ENCODE peak calls at places on chromosomes 7 and 10, in five cellular contexts. One of them, this sample, is unnamed. For H3K9me3, the result is how much of the 10 kb centered on the place peaks cover.

GRCh38 chr7:34011017-34011680 is 105.8 kb downstream of the BMPER start:
- DNase-seq in astrocyte: no peak
- DNase-seq in right atrium auricular region: no peak
- DNase-seq in fibroblast of lung: no peak
- DNase-seq in Peyer's patch: no peak
- DNase-seq in this sample: no peak

GRCh38 chr10:70538195-70538520 is 59.6 kb downstream of the PALD1 start:
- DNase-seq in right atrium auricular region: no peak
- DNase-seq in astrocyte: no peak
- DNase-seq in Peyer's patch: no peak
- DNase-seq in fibroblast of lung: no peak
- DNase-seq in this sample: no peak

GRCh38 chr7:134703781-134704180 is 57.1 kb downstream of the BPGM start:
- DNase-seq in Peyer's patch: no peak
- DNase-seq in fibroblast of lung: peak
- DNase-seq in right atrium auricular region: no peak
- DNase-seq in astrocyte: peak
- DNase-seq in this sample: no peak

GRCh38 chr10:88039496-88040200 is 176.2 kb downstream of the PTEN start:
- DNase-seq in fibroblast of lung: no peak
- DNase-seq in right atrium auricular region: no peak
- DNase-seq in Peyer's patch: no peak
- DNase-seq in astrocyte: peak
- DNase-seq in this sample: no peak

GRCh38 chr7:53422291-53422690 is 386.9 kb downstream of the POM121L12 start:
- DNase-seq in Peyer's patch: no peak
- DNase-seq in astrocyte: no peak
- DNase-seq in fibroblast of lung: no peak
- DNase-seq in right atrium auricular region: no peak
- DNase-seq in this sample: no peak

GRCh38 chr10:17174626-17175025 is 26.8 kb downstream of the TRDMT1 start:
- DNase-seq in astrocyte: no peak
- DNase-seq in right atrium auricular region: no peak
- DNase-seq in Peyer's patch: no peak
- DNase-seq in fibroblast of lung: no peak
- DNase-seq in this sample: no peak

GRCh38 chr10:18312385-18313145 is 172.3 kb downstream of the CACNB2 start:
- DNase-seq in astrocyte: peak
- DNase-seq in right atrium auricular region: no peak
- DNase-seq in Peyer's patch: no peak
- DNase-seq in fibroblast of lung: peak
- DNase-seq in this sample: no peak

GRCh38 chr7:70380315-70381027 is 751.5 kb upstream of the GALNT17 start:
- DNase-seq in fibroblast of lung: peak
- DNase-seq in astrocyte: peak
- DNase-seq in Peyer's patch: no peak
- DNase-seq in right atrium auricular region: peak
- DNase-seq in this sample: no peak

GRCh38 chr7:33831389-33832118 is 73.8 kb upstream of the BMPER start:
- DNase-seq in Peyer's patch: no peak
- DNase-seq in fibroblast of lung: no peak
- DNase-seq in astrocyte: no peak
- DNase-seq in right atrium auricular region: no peak
- DNase-seq in this sample: no peak

GRCh38 chr10:35347088-35347487 is 10.8 kb downstream of the CCNY start:
- DNase-seq in astrocyte: no peak
- DNase-seq in fibroblast of lung: no peak
- DNase-seq in right atrium auricular region: no peak
- DNase-seq in Peyer's patch: no peak
- DNase-seq in this sample: no peak

GRCh38 chr7:2639994-2640830 is 8.4 kb downstream of the TTYH3 start:
- DNase-seq in fibroblast of lung: no peak
- DNase-seq in Peyer's patch: no peak
- DNase-seq in astrocyte: no peak
- DNase-seq in right atrium auricular region: no peak
- DNase-seq in this sample: no peak

GRCh38 chr10:51711519-51711891 is 12.1 kb upstream of the CSTF2T start:
- DNase-seq in right atrium auricular region: no peak
- DNase-seq in Peyer's patch: no peak
- DNase-seq in fibroblast of lung: no peak
- DNase-seq in astrocyte: no peak
- DNase-seq in this sample: no peak

GRCh38 chr7:106792233-106792926 is 72.7 kb upstream of the PIK3CG start:
- DNase-seq in astrocyte: no peak
- DNase-seq in fibroblast of lung: peak
- DNase-seq in right atrium auricular region: no peak
- DNase-seq in Peyer's patch: no peak
- DNase-seq in this sample: no peak

GRCh38 chr10:70069346-70069745 is 16.7 kb downstream of the MACROH2A2 start:
- DNase-seq in astrocyte: no peak
- DNase-seq in fibroblast of lung: no peak
- DNase-seq in right atrium auricular region: no peak
- DNase-seq in Peyer's patch: no peak
- DNase-seq in this sample: no peak

GRCh38 chr10:109933984-109934565 is 10.8 kb upstream of the XPNPEP1 start:
- DNase-seq in Peyer's patch: peak
- DNase-seq in fibroblast of lung: peak
- DNase-seq in right atrium auricular region: no peak
- DNase-seq in astrocyte: no peak
- DNase-seq in this sample: no peak

GRCh38 chr10:119815671-119816070 is 57.0 kb downstream of the MCMBP start:
- DNase-seq in fibroblast of lung: no peak
- DNase-seq in right atrium auricular region: no peak
- DNase-seq in astrocyte: no peak
- DNase-seq in Peyer's patch: no peak
- DNase-seq in this sample: no peak

GRCh38 chr10:119821172-119821571 is 51.5 kb downstream of the MCMBP start:
- DNase-seq in Peyer's patch: no peak
- DNase-seq in right atrium auricular region: no peak
- DNase-seq in astrocyte: no peak
- DNase-seq in fibroblast of lung: peak
- DNase-seq in this sample: no peak

GRCh38 chr10:119818889-119819270 is 53.8 kb downstream of the MCMBP start:
- DNase-seq in Peyer's patch: no peak
- DNase-seq in fibroblast of lung: peak
- DNase-seq in right atrium auricular region: no peak
- DNase-seq in astrocyte: no peak
- DNase-seq in this sample: no peak

GRCh38 chr10:119812684-119813083 is 60.0 kb downstream of the MCMBP start:
- DNase-seq in fibroblast of lung: no peak
- DNase-seq in astrocyte: no peak
- DNase-seq in right atrium auricular region: no peak
- DNase-seq in Peyer's patch: no peak
- DNase-seq in this sample: no peak

DNA sequence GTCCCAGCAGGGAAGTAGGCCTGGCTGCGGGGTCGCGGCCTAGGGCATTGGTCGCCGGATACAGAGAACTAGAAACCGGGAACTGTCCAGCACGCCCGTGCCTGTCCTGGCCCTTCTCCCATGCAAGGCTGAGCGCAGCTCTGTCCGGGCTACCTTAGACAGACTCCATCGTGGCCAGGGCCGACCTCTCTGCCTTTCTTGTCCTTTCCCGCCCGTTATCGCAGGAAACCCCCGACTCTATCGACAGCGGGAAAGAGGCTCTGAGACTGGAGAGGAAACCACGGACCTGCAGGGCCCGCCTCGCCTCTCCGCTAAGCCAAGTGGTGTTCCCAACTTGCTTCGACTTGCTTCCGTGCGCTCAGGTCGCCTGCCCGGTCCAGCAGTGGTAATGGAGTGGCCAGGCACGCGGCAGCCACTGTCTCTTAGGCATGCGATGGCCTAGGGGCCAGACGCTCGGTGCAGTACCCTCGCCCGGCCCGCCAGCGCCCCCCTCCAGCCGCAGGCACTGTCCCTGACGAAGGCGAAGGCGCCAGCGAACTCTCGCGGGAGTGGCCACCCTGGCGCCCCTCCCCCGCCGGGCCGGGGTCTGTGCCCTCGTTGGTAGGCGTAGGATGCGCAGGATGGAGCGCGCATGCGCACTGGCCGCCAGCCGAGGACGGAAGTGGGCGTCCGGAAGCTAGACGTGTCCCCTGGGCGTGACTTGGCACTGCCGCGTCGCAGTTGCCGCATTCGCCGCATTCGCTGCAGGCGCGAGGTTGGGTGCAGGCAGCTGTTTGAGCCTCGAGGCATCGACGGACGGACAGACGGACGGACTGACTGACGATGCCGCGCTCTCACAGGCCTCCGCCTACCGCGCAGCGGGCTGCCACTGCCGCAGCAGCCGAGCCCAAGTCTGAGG is 54.4 kb downstream of the MCMBP start:
- DNase-seq in astrocyte: peak
- DNase-seq in right atrium auricular region: no peak
- DNase-seq in fibroblast of lung: peak
- DNase-seq in Peyer's patch: no peak
- DNase-seq in this sample: peak
- TF ChIP-seq CTCF in astrocyte: no peak
- TF ChIP-seq CTCF in right atrium auricular region: no peak
- TF ChIP-seq CTCF in fibroblast of lung: no peak
- TF ChIP-seq CTCF in Peyer's patch: no peak
- TF ChIP-seq CTCF in this sample: peak

DNA sequence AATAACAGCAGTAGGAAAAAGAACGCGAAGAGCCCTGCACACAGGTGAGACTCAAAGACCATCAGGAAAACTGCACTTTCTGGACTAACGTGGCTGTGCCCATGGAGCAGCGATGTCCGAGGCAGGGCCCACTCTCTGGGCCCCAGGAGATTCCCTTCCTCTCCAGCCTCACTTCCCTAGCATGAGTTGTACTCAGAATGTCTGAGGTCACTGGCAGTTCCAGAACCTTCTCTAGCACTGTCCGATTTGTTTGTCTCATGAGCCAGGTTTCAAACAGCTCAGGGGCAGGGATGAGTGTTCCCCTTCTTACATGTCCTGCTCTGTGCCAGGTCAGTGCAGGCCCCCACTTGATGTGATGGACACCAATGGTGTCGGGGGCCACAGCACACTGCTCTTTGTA is 484.2 kb downstream of the PTPRN2 start:
- DNase-seq in fibroblast of lung: no peak
- DNase-seq in astrocyte: no peak
- DNase-seq in Peyer's patch: no peak
- DNase-seq in right atrium auricular region: peak
- DNase-seq in this sample: no peak
- H3K9me3 ChIP-seq in fibroblast of lung: under half
- H3K9me3 ChIP-seq in astrocyte: under half
- H3K9me3 ChIP-seq in Peyer's patch: under half
- H3K9me3 ChIP-seq in right atrium auricular region: under half
- H3K9me3 ChIP-seq in this sample: half or more

GRCh38 chr10:27794157-27794556 is 48.5 kb upstream of the MKX start:
- DNase-seq in fibroblast of lung: peak
- DNase-seq in right atrium auricular region: no peak
- DNase-seq in astrocyte: no peak
- DNase-seq in Peyer's patch: no peak
- DNase-seq in this sample: no peak
- TF ChIP-seq CTCF in fibroblast of lung: no peak
- TF ChIP-seq CTCF in right atrium auricular region: no peak
- TF ChIP-seq CTCF in astrocyte: no peak
- TF ChIP-seq CTCF in Peyer's patch: no peak
- TF ChIP-seq CTCF in this sample: peak

DNA sequence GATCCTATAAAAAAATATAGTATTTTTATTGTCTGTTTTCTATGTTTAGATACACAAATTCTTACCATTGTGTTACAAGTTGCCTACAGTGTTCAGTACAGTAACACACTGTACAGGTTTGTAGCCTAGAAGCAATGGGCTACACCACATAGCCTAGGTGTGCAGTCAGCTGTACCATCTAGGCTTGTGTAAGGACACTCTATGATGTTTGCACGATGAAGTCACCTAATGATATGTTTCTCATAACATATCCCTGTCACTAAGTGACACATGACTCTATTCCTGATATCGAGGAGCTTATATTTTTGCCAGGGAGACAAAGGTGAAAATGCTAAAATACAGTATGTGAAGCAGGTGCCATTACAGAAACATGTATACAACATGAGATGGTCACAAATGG is 18.6 kb downstream of the ZNF25 start:
- DNase-seq in Peyer's patch: no peak
- DNase-seq in astrocyte: no peak
- DNase-seq in right atrium auricular region: no peak
- DNase-seq in fibroblast of lung: no peak
- DNase-seq in this sample: no peak
- H3K9me3 ChIP-seq in Peyer's patch: under half
- H3K9me3 ChIP-seq in astrocyte: under half
- H3K9me3 ChIP-seq in right atrium auricular region: under half
- H3K9me3 ChIP-seq in fibroblast of lung: under half
- H3K9me3 ChIP-seq in this sample: under half

DNA sequence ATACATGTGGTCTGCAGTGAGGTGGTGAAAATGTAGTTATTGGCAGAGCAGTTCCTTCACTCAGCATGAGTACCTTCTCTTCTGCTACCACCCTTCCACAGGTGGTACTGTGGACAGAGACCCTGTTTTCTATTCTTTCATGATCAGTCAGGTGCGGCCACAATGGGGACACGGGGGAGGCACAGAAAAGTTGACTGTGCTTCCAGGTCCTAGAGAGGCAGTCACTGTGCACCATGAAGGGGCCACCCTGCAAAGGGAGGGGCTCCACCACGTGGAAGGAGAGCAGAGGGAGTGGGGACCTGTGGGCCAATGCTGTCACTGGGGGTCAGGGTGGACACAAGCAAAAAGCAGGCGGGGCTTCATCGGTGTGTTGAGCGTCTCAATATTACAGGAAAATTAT is 3.6 kb upstream of the LANCL2 start:
- DNase-seq in astrocyte: no peak
- DNase-seq in Peyer's patch: no peak
- DNase-seq in right atrium auricular region: no peak
- DNase-seq in fibroblast of lung: no peak
- DNase-seq in this sample: no peak
- TF ChIP-seq CTCF in astrocyte: no peak
- TF ChIP-seq CTCF in Peyer's patch: no peak
- TF ChIP-seq CTCF in right atrium auricular region: no peak
- TF ChIP-seq CTCF in fibroblast of lung: no peak
- TF ChIP-seq CTCF in this sample: no peak

DNA sequence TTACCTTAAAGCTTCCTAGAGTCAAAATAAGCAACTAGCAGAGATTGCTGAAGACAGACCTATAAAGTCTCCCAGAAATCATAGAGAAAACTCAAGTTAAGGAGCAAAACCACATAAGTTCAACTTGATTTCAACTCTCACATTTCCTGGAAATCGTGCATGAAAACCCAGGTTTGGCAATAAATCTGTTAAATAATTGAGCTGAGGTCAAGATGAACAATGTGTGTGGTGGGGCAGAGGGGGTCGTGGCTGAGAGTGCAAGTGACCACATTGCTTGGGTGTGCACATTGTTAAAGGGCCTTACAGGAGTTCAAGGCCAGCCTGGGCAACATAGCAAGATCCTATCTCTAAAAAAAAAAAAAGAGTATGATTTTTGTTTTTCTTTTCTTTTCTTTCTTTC is 636.5 kb downstream of the GALNT17 start:
- DNase-seq in fibroblast of lung: no peak
- DNase-seq in astrocyte: peak
- DNase-seq in Peyer's patch: no peak
- DNase-seq in right atrium auricular region: no peak
- DNase-seq in this sample: no peak
- H3K9me3 ChIP-seq in fibroblast of lung: under half
- H3K9me3 ChIP-seq in astrocyte: under half
- H3K9me3 ChIP-seq in Peyer's patch: under half
- H3K9me3 ChIP-seq in right atrium auricular region: under half
- H3K9me3 ChIP-seq in this sample: under half